ENCODE peak calls at places on chromosomes 3 and 15, in six cellular contexts. X, L, T, O, J and P are unnamed samples.

GRCh38 chr3:101500208-101500607 is 12.8 kb downstream of the SENP7 start:
- DNase-seq in L (no peak), O (no peak), J (no peak), T (no peak), X (no peak), P (no peak)

GRCh38 chr15:72231847-72232461 is 964 bp upstream of the PKM start:
- DNase-seq in J (peak; percentile 42), T (peak; percentile 54), L (peak; percentile 76), X (peak; percentile 76), O (no peak), P (peak; percentile 45)

GRCh38 chr3:100209948-100210776 is 50.6 kb upstream of the TBC1D23 start:
- DNase-seq in X (no peak), L (no peak), J (no peak), T (no peak), O (no peak), P (no peak)

GRCh38 chr15:95470997-95471692 is 859.4 kb upstream of the NR2F2 start:
- DNase-seq in T (no peak), X (peak; percentile 31), L (peak; percentile 43), O (peak; percentile 20), J (no peak), P (no peak)

GRCh38 chr3:95341314-95341713 is 1278.5 kb downstream of the NSUN3 start:
- DNase-seq in O (peak; percentile 57), T (peak; percentile 15), L (no peak), J (no peak), X (no peak), P (no peak)

GRCh38 chr15:59313703-59314332 is 58.9 kb downstream of the MYO1E start:
- DNase-seq in O (no peak), X (peak; percentile 46), J (no peak), T (peak; percentile 86), L (no peak), P (peak; percentile 94)

GRCh38 chr15:40323953-40324937 is 753 bp downstream of the INAFM2 start:
- DNase-seq in X (peak; percentile 51), L (no peak), J (peak; percentile 46), T (peak; percentile 43), O (no peak), P (no peak)

GRCh38 chr15:90871716-90872480 is 3.5 kb downstream of the FURIN start:
- DNase-seq in J (no peak), T (peak; percentile 55), X (peak; percentile 27), L (no peak), O (peak; percentile 56), P (no peak)

GRCh38 chr15:95371664-95372063 is 958.8 kb upstream of the NR2F2 start:
- DNase-seq in J (no peak), T (no peak), L (peak; percentile 20), O (no peak), X (no peak), P (no peak)

GRCh38 chr3:102163039-102163817 is 271.6 kb upstream of the ZPLD1 start:
- DNase-seq in J (peak; percentile 53), L (peak; percentile 93), X (peak; percentile 18), T (peak; percentile 41), O (peak; percentile 24), P (peak; percentile 38)

GRCh38 chr15:60675763-60676162 is 196.8 kb upstream of the ICE2 start:
- DNase-seq in T (no peak), L (no peak), O (no peak), J (no peak), X (no peak), P (no peak)
- H3K27me3 ChIP-seq in T (no peaks in the 10 kb centered on the region), L (no peaks in the 10 kb centered on the region), O (no peaks in the 10 kb centered on the region), J (no peaks in the 10 kb centered on the region), X (no peaks in the 10 kb centered on the region), P (no peaks in the 10 kb centered on the region)

DNA sequence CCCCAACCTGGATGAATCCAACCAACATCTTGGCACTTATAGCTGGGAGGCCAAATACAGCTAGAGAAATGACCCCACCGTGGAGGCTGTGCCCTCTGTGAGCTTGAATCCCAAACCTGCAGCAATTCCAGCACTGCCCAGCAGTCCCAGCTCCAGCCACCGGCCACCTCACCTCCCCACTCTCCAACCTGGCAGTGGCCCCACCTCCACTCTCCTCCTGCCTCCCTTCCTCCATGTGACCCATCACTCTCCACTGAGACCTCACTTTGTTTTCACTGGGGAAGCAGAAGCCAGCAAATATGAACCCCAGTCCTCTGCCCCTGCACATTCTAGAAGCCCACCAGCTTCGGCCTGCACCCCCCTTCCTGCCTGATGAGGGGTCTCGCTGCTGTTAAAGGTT is 79.7 kb upstream of the LINGO1 start:
- DNase-seq in J (no peak), T (no peak), O (no peak), X (no peak), L (no peak), P (no peak)
- H3K27me3 ChIP-seq in J (no peaks in the 10 kb centered on the region), T (no peaks in the 10 kb centered on the region), O (no peaks in the 10 kb centered on the region), X (no peaks in the 10 kb centered on the region), L (peaks cover 2% of the 10 kb centered on the region), P (peaks cover 40% of the 10 kb centered on the region)

GRCh38 chr3:73115806-73116205 is 54.3 kb downstream of the EBLN2 start:
- DNase-seq in L (no peak), J (no peak), O (no peak), T (no peak), X (no peak), P (no peak)

GRCh38 chr3:73121684-73122331 is 60.3 kb downstream of the EBLN2 start:
- DNase-seq in T (no peak), X (no peak), O (no peak), L (no peak), J (no peak), P (no peak)

DNA sequence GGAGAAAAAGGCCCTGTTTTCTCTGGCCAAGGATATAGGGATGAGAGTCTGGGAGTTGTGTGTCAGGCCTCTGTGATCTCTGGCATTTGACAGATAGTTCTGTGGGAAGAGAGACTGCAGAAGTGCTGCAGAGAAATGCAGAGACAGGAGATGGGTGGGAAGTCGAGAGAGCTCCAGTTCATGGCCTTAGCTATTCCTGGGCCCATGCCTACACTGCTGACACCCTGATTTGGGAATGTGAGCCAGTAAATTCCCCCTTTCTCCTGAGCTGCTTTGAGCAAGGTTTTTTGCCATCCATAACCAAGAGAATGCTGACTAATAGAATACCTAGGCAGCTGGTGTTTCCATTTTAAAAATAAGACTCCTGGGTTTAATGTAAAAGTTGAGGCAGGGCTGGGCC is 59.3 kb downstream of the EBLN2 start:
- DNase-seq in L (no peak), X (no peak), T (no peak), O (no peak), J (no peak), P (no peak)
- H3K27me3 ChIP-seq in L (no peaks in the 10 kb centered on the region), X (no peaks in the 10 kb centered on the region), T (no peaks in the 10 kb centered on the region), O (no peaks in the 10 kb centered on the region), J (no peaks in the 10 kb centered on the region), P (no peaks in the 10 kb centered on the region)

DNA sequence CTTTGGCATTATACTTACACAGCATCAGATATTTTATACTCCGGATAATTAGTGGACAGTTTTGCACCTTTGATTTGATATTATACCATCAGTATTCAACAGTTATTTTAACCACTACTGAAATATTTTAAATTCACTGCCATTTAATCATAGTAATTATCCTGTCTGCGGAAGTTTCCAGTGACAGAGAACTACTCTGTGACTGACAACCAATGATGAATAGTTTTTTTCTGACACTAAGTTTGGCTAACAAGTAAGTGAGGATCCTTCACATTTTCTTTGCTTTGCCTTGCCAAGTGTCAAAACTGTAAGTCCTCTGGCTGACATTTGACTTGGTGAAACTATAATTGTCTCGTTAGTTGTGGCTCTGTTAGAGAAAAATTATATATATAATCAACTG is 30.5 kb upstream of the GOLGA8B start:
- DNase-seq in X (no peak), L (no peak), O (no peak), J (no peak), T (no peak), P (no peak)
- H3K27me3 ChIP-seq in X (no peaks in the 10 kb centered on the region), L (peaks cover 6% of the 10 kb centered on the region), O (no peaks in the 10 kb centered on the region), J (no peaks in the 10 kb centered on the region), T (no peaks in the 10 kb centered on the region), P (no peaks in the 10 kb centered on the region)